ENCODE peak calls at places on chromosome 18, in six cellular contexts. F is osteocyte, D is ELF-1, E is RWPE2, B is cardiac muscle cell, S is left lung. G is an unnamed sample.

GRCh38 chr18:11320981-11321380 is 171.6 kb upstream of the PIEZO2 start:
- DNase-seq in F (no peak), D (no peak), E (no peak), B (peak; percentile 55), S (no peak), G (no peak)

GRCh38 chr18:2173464-2173863 is 397.8 kb downstream of the METTL4 start:
- DNase-seq in F (no peak), D (no peak), E (no peak), B (peak; percentile 98), S (no peak), G (no peak)

GRCh38 chr18:10162340-10162739 is 248.5 kb downstream of the VAPA start:
- DNase-seq in F (no peak), D (no peak), E (no peak), B (no peak), S (no peak), G (no peak)

GRCh38 chr18:79898952-79899608 is 52.4 kb downstream of the SLC66A2 start:
- DNase-seq in F (peak; percentile 79), D (no peak), E (peak; percentile 49), B (no peak), S (peak; percentile 74), G (peak; percentile 87)

GRCh38 chr18:3924455-3924854 is 474.5 kb downstream of the TGIF1 start:
- DNase-seq in F (no peak), D (no peak), E (no peak), B (no peak), S (no peak), G (no peak)

GRCh38 chr18:9017900-9018217 is 84.6 kb upstream of the NDUFV2 start:
- DNase-seq in F (no peak), D (no peak), E (no peak), B (no peak), S (no peak), G (no peak)

GRCh38 chr18:38367473-38367872 is 801.9 kb upstream of the CELF4 start:
- DNase-seq in F (no peak), D (no peak), E (no peak), B (no peak), S (no peak), G (no peak)

GRCh38 chr18:51447351-51447896 is 249.9 kb upstream of the MEX3C start:
- DNase-seq in F (no peak), D (peak; percentile 20), E (no peak), B (peak; percentile 37), S (no peak), G (no peak)

GRCh38 chr18:13375302-13376255 is 157.0 kb downstream of the LDLRAD4 start:
- DNase-seq in F (peak; percentile 88), D (peak; percentile 45), E (peak; percentile 85), B (peak; percentile 88), S (peak; percentile 79), G (no peak)

G was measured in chondrocyte.